ENCODE peak calls at places on chromosomes 7 and 10, in four cellular contexts. O is choroid plexus epithelial cell, U is left cardiac atrium, L is nephron progenitor cell. R is an unnamed sample.

GRCh38 chr10:70440296-70441160 is 953 bp downstream of the NODAL start:
- DNase-seq in L (peak), U (no peak), O (no peak), R (peak)

GRCh38 chr10:22002531-22003110 is 909 bp downstream of the DNAJC1 start:
- DNase-seq in L (no peak), U (no peak), O (peak), R (peak)

GRCh38 chr10:131445623-131446022 is 134.1 kb upstream of the TCERG1L start:
- DNase-seq in O (no peak), U (no peak), L (no peak), R (no peak)

GRCh38 chr10:99358101-99358500 is 28.9 kb downstream of the CNNM1 start:
- DNase-seq in U (no peak), L (no peak), O (no peak), R (no peak)

GRCh38 chr7:156334636-156335035 is 305.9 kb upstream of the RNF32 start:
- DNase-seq in U (no peak), L (no peak), O (no peak), R (no peak)

GRCh38 chr10:112120491-112120890 is 63.1 kb downstream of the GPAM start:
- DNase-seq in L (no peak), U (no peak), O (no peak), R (no peak)

GRCh38 chr10:33005322-33006282 is 47.6 kb upstream of the ITGB1 start:
- DNase-seq in O (peak), L (peak), U (peak), R (peak)

GRCh38 chr10:49415109-49415508 is 19.2 kb upstream of the DRGX start:
- DNase-seq in U (no peak), O (no peak), L (no peak), R (no peak)

GRCh38 chr10:80159166-80159888 is 26.8 kb downstream of the PLAC9 start:
- DNase-seq in O (no peak), U (no peak), L (no peak), R (no peak)

GRCh38 chr7:491958-492713 is 27.5 kb downstream of the PDGFA start:
- DNase-seq in U (no peak), L (no peak), O (no peak), R (no peak)

GRCh38 chr10:76973091-76973514 is 664.5 kb downstream of the KCNMA1 start:
- DNase-seq in L (no peak), O (no peak), U (no peak), R (no peak)

GRCh38 chr7:44539669-44540516 is 1.2 kb downstream of the NPC1L1 start:
- DNase-seq in U (no peak), L (no peak), O (no peak), R (no peak)

GRCh38 chr7:81299272-81299671 is 380.4 kb upstream of the SEMA3C start:
- DNase-seq in U (no peak), O (peak), L (no peak), R (peak)